ENCODE peak calls at places on chromosomes 13 and 19, in seven cellular contexts. One of them, this sample, is unnamed. For H3K4me1, the result is how much of the 10 kb centered on the place peaks cover.

GRCh38 chr13:44801990-44802389 is 187.3 kb downstream of the NUFIP1 start:
- DNase-seq in transverse colon: no peak
- DNase-seq in neural progenitor cell: no peak
- DNase-seq in endodermal cell: no peak
- DNase-seq in thoracic aorta: no peak
- DNase-seq in Peyer's patch: no peak
- DNase-seq in PC-3: peak
- DNase-seq in this sample: peak

GRCh38 chr19:53311897-53312296 is 21.7 kb upstream of the ZNF845 start:
- DNase-seq in PC-3: no peak
- DNase-seq in thoracic aorta: no peak
- DNase-seq in endodermal cell: no peak
- DNase-seq in neural progenitor cell: no peak
- DNase-seq in Peyer's patch: no peak
- DNase-seq in transverse colon: no peak
- DNase-seq in this sample: no peak

GRCh38 chr13:73903561-73903960 is 230.6 kb downstream of the KLF12 start:
- DNase-seq in thoracic aorta: no peak
- DNase-seq in Peyer's patch: no peak
- DNase-seq in transverse colon: no peak
- DNase-seq in PC-3: no peak
- DNase-seq in neural progenitor cell: no peak
- DNase-seq in endodermal cell: peak
- DNase-seq in this sample: no peak

GRCh38 chr19:15328312-15328711 is 4.0 kb downstream of the BRD4 start:
- DNase-seq in Peyer's patch: no peak
- DNase-seq in transverse colon: no peak
- DNase-seq in endodermal cell: no peak
- DNase-seq in thoracic aorta: no peak
- DNase-seq in neural progenitor cell: no peak
- DNase-seq in PC-3: no peak
- DNase-seq in this sample: no peak

GRCh38 chr13:113974304-113975281 is 717 bp upstream of the C13orf46 start:
- DNase-seq in PC-3: no peak
- DNase-seq in Peyer's patch: peak
- DNase-seq in thoracic aorta: peak
- DNase-seq in neural progenitor cell: no peak
- DNase-seq in transverse colon: no peak
- DNase-seq in endodermal cell: no peak
- DNase-seq in this sample: no peak

GRCh38 chr19:246551-246950 is 44.7 kb downstream of the PLPP2 start:
- DNase-seq in transverse colon: peak
- DNase-seq in neural progenitor cell: no peak
- DNase-seq in Peyer's patch: no peak
- DNase-seq in thoracic aorta: no peak
- DNase-seq in endodermal cell: peak
- DNase-seq in PC-3: no peak
- DNase-seq in this sample: no peak

GRCh38 chr19:42313096-42313839 is at the start of gene TMEM145:
- DNase-seq in thoracic aorta: no peak
- DNase-seq in PC-3: no peak
- DNase-seq in endodermal cell: peak
- DNase-seq in Peyer's patch: no peak
- DNase-seq in neural progenitor cell: peak
- DNase-seq in transverse colon: peak
- DNase-seq in this sample: peak

GRCh38 chr19:351976-352625 is 7.5 kb upstream of the MIER2 start:
- DNase-seq in endodermal cell: peak
- DNase-seq in transverse colon: no peak
- DNase-seq in thoracic aorta: no peak
- DNase-seq in neural progenitor cell: no peak
- DNase-seq in Peyer's patch: no peak
- DNase-seq in PC-3: no peak
- DNase-seq in this sample: no peak

GRCh38 chr19:50893047-50893737 is 18.0 kb downstream of the KLK4 start:
- DNase-seq in endodermal cell: peak
- DNase-seq in thoracic aorta: no peak
- DNase-seq in PC-3: no peak
- DNase-seq in Peyer's patch: no peak
- DNase-seq in neural progenitor cell: no peak
- DNase-seq in transverse colon: no peak
- DNase-seq in this sample: no peak

GRCh38 chr19:45623984-45624383 is 15.2 kb downstream of the EML2 start:
- DNase-seq in Peyer's patch: no peak
- DNase-seq in neural progenitor cell: no peak
- DNase-seq in thoracic aorta: no peak
- DNase-seq in transverse colon: no peak
- DNase-seq in PC-3: no peak
- DNase-seq in endodermal cell: no peak
- DNase-seq in this sample: no peak

GRCh38 chr19:49946415-49946814 is 14.6 kb downstream of the SIGLEC11 start:
- DNase-seq in neural progenitor cell: no peak
- DNase-seq in thoracic aorta: no peak
- DNase-seq in PC-3: no peak
- DNase-seq in endodermal cell: no peak
- DNase-seq in Peyer's patch: no peak
- DNase-seq in transverse colon: no peak
- DNase-seq in this sample: no peak

GRCh38 chr13:39306639-39307589 is 268.7 kb downstream of the NHLRC3 start:
- DNase-seq in transverse colon: no peak
- DNase-seq in thoracic aorta: no peak
- DNase-seq in PC-3: no peak
- DNase-seq in neural progenitor cell: no peak
- DNase-seq in Peyer's patch: no peak
- DNase-seq in endodermal cell: no peak
- DNase-seq in this sample: no peak

GRCh38 chr19:30449191-30449590 is 77.0 kb downstream of the ZNF536 start:
- DNase-seq in neural progenitor cell: no peak
- DNase-seq in Peyer's patch: no peak
- DNase-seq in endodermal cell: no peak
- DNase-seq in PC-3: no peak
- DNase-seq in transverse colon: no peak
- DNase-seq in thoracic aorta: no peak
- DNase-seq in this sample: no peak

GRCh38 chr13:89279374-89279773 is 1608.2 kb downstream of the SLITRK5 start:
- DNase-seq in PC-3: peak
- DNase-seq in thoracic aorta: no peak
- DNase-seq in transverse colon: no peak
- DNase-seq in neural progenitor cell: no peak
- DNase-seq in Peyer's patch: no peak
- DNase-seq in endodermal cell: no peak
- DNase-seq in this sample: no peak

GRCh38 chr13:110853235-110853721 is 61.6 kb downstream of the ANKRD10 start:
- DNase-seq in neural progenitor cell: peak
- DNase-seq in endodermal cell: peak
- DNase-seq in Peyer's patch: no peak
- DNase-seq in thoracic aorta: no peak
- DNase-seq in PC-3: no peak
- DNase-seq in transverse colon: no peak
- DNase-seq in this sample: no peak

GRCh38 chr19:11868188-11868587 is 19.4 kb upstream of the ZNF69 start:
- DNase-seq in neural progenitor cell: no peak
- DNase-seq in endodermal cell: no peak
- DNase-seq in transverse colon: no peak
- DNase-seq in thoracic aorta: no peak
- DNase-seq in PC-3: no peak
- DNase-seq in Peyer's patch: no peak
- DNase-seq in this sample: no peak

GRCh38 chr19:16316506-16316882 is 8.1 kb upstream of the KLF2 start:
- DNase-seq in Peyer's patch: no peak
- DNase-seq in PC-3: no peak
- DNase-seq in neural progenitor cell: no peak
- DNase-seq in endodermal cell: no peak
- DNase-seq in transverse colon: no peak
- DNase-seq in thoracic aorta: no peak
- DNase-seq in this sample: no peak

GRCh38 chr13:43127827-43128226 is 104.4 kb downstream of the DNAJC15 start:
- DNase-seq in Peyer's patch: no peak
- DNase-seq in PC-3: no peak
- DNase-seq in transverse colon: no peak
- DNase-seq in neural progenitor cell: no peak
- DNase-seq in thoracic aorta: no peak
- DNase-seq in endodermal cell: no peak
- DNase-seq in this sample: no peak

GRCh38 chr19:29687897-29688728 is 22.9 kb downstream of the PLEKHF1 start:
- DNase-seq in transverse colon: no peak
- DNase-seq in thoracic aorta: no peak
- DNase-seq in endodermal cell: no peak
- DNase-seq in PC-3: peak
- DNase-seq in neural progenitor cell: no peak
- DNase-seq in Peyer's patch: no peak
- DNase-seq in this sample: peak

DNA sequence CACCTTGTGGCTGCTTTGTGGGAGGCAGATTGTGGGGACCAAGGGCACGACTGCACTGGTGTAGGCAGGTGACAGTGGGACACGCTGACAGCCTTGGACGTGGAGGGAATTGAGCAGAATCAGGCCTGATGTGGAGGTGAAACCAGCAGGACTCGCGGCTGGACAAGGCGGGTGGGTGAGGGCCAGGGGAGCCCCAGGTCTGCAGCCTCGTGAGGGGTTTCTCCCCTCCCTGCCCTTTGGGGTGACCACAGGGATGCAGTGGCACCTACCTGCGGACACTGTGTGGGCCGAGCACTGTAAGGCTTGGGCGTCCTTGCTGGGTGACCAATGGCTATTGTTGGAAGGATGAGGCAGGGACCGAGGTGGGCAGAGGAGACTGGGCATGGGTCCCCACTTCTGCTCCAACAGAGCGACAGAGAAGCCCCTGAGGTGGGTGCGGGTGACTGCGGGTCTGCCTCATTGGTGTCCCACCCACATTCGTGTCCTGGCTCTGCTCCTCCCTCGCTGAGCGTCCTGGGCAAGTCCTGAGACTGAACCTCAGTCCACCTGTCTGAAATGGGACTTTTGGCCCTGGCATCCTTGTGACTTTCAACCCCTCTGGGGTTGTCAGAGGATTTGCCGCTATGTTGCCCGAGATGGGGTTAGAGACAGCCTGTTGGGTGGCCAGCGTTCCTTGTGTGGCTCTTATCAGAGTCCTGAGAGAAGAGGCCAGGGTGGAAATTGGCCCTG is 30.5 kb downstream of the DNM2 start:
- DNase-seq in Peyer's patch: peak
- DNase-seq in endodermal cell: no peak
- DNase-seq in transverse colon: no peak
- DNase-seq in thoracic aorta: no peak
- DNase-seq in neural progenitor cell: no peak
- DNase-seq in PC-3: no peak
- DNase-seq in this sample: no peak
- H3K4me1 ChIP-seq in Peyer's patch: under half
- H3K4me1 ChIP-seq in endodermal cell: under half
- H3K4me1 ChIP-seq in transverse colon: half or more
- H3K4me1 ChIP-seq in thoracic aorta: under half
- H3K4me1 ChIP-seq in neural progenitor cell: under half
- H3K4me1 ChIP-seq in PC-3: under half
- H3K4me1 ChIP-seq in this sample: under half

DNA sequence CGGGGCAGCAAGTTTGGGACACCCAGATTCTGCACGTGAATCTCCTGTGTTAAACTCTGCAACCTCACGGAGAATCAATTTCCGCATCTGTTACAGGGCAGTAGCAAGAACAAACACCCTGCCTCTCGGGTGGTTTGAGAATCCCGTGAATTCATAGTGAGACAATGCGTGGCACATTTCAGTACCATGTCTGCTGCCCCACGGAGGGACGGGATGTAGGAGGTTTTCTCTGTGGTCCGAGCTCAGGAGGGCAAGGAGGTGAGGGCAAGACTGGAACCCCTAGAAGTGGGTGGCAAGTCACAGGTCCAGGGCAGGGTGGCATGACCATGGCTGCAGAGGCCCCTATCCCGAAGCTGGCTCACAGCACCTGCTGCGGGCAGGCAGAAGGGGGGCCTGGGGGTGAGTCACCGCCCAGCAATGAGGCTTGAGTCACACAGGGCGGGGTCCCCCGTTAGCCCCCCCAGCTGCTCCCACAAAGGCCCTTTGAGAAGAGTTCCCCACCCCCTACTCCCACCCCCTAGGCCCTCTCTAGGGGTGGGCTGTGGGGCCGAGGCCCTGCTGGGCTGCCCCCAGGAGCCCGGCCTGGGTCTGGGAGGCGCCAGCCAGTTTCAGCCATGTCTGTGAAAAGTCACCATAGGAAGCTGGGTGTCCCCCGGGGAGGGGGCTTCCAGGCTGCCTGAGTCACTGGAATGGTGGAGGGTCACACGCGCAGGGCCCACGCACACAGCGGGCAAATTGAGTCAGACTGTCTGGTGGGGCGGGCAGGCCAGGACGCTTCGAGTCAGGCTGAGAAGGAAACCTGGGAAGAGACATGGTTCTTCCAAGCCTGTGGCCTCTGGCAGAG is 25.8 kb upstream of the NANOS3 start:
- DNase-seq in PC-3: peak
- DNase-seq in neural progenitor cell: no peak
- DNase-seq in Peyer's patch: peak
- DNase-seq in endodermal cell: peak
- DNase-seq in transverse colon: peak
- DNase-seq in thoracic aorta: peak
- DNase-seq in this sample: peak
- H3K4me1 ChIP-seq in PC-3: half or more
- H3K4me1 ChIP-seq in neural progenitor cell: under half
- H3K4me1 ChIP-seq in Peyer's patch: under half
- H3K4me1 ChIP-seq in endodermal cell: under half
- H3K4me1 ChIP-seq in transverse colon: half or more
- H3K4me1 ChIP-seq in thoracic aorta: under half
- H3K4me1 ChIP-seq in this sample: half or more

GRCh38 chr13:33727356-33728083 is 90.4 kb upstream of the RFC3 start:
- DNase-seq in thoracic aorta: no peak
- DNase-seq in endodermal cell: no peak
- DNase-seq in neural progenitor cell: no peak
- DNase-seq in Peyer's patch: no peak
- DNase-seq in PC-3: no peak
- DNase-seq in transverse colon: no peak
- DNase-seq in this sample: no peak
- H3K4me1 ChIP-seq in thoracic aorta: under half
- H3K4me1 ChIP-seq in endodermal cell: under half
- H3K4me1 ChIP-seq in neural progenitor cell: under half
- H3K4me1 ChIP-seq in Peyer's patch: under half
- H3K4me1 ChIP-seq in PC-3: under half
- H3K4me1 ChIP-seq in transverse colon: under half
- H3K4me1 ChIP-seq in this sample: under half

GRCh38 chr13:112893570-112894422 is 75.2 kb upstream of the MCF2L start:
- DNase-seq in Peyer's patch: peak
- DNase-seq in PC-3: peak
- DNase-seq in transverse colon: peak
- DNase-seq in endodermal cell: peak
- DNase-seq in neural progenitor cell: peak
- DNase-seq in thoracic aorta: no peak
- DNase-seq in this sample: no peak

GRCh38 chr13:112894423-112894672 is 74.7 kb upstream of the MCF2L start:
- DNase-seq in thoracic aorta: no peak
- DNase-seq in neural progenitor cell: no peak
- DNase-seq in endodermal cell: no peak
- DNase-seq in Peyer's patch: no peak
- DNase-seq in transverse colon: no peak
- DNase-seq in PC-3: no peak
- DNase-seq in this sample: no peak

GRCh38 chr13:112894673-112895481 is 74.1 kb upstream of the MCF2L start:
- DNase-seq in PC-3: no peak
- DNase-seq in Peyer's patch: peak
- DNase-seq in thoracic aorta: no peak
- DNase-seq in endodermal cell: peak
- DNase-seq in neural progenitor cell: peak
- DNase-seq in transverse colon: no peak
- DNase-seq in this sample: no peak

GRCh38 chr13:112891477-112892401 is 77.3 kb upstream of the MCF2L start:
- DNase-seq in PC-3: no peak
- DNase-seq in thoracic aorta: no peak
- DNase-seq in neural progenitor cell: peak
- DNase-seq in endodermal cell: peak
- DNase-seq in Peyer's patch: peak
- DNase-seq in transverse colon: no peak
- DNase-seq in this sample: no peak

GRCh38 chr13:112892759-112893569 is 76.0 kb upstream of the MCF2L start:
- DNase-seq in endodermal cell: peak
- DNase-seq in Peyer's patch: no peak
- DNase-seq in PC-3: no peak
- DNase-seq in neural progenitor cell: peak
- DNase-seq in transverse colon: peak
- DNase-seq in thoracic aorta: no peak
- DNase-seq in this sample: no peak
- H3K4me1 ChIP-seq in endodermal cell: under half
- H3K4me1 ChIP-seq in Peyer's patch: under half
- H3K4me1 ChIP-seq in PC-3: under half
- H3K4me1 ChIP-seq in neural progenitor cell: under half
- H3K4me1 ChIP-seq in transverse colon: under half
- H3K4me1 ChIP-seq in thoracic aorta: under half
- H3K4me1 ChIP-seq in this sample: under half